ENCODE peak calls at places on chromosomes 2 and 18, in six cellular contexts. Z, R, A, J, X and O are unnamed samples.
A peak's percentile ranks its signal among the peaks of the same experiment; 100 is the strongest.

GRCh38 chr2:25980076-25980887 is 2.0 kb downstream of the KIF3C start:
- DNase-seq in Z (no peak), R (peak; percentile 69), A (no peak), J (no peak), X (no peak), O (no peak)

GRCh38 chr2:3986530-3987258 is 283.3 kb downstream of the DCDC2C start:
- DNase-seq in Z (no peak), R (no peak), A (no peak), J (no peak), X (no peak), O (no peak)

GRCh38 chr2:179884193-179884592 is 22.8 kb upstream of the ZNF385B start:
- DNase-seq in Z (no peak), R (peak; percentile 54), A (no peak), J (no peak), X (no peak), O (no peak)

GRCh38 chr2:199979841-199980628 is 24.7 kb downstream of the MAIP1 start:
- DNase-seq in Z (peak; percentile 91), R (peak; percentile 92), A (peak; percentile 76), J (peak; percentile 87), X (peak; percentile 89), O (peak; percentile 83)

GRCh38 chr2:208039661-208040060 is 14.3 kb upstream of the PLEKHM3 start:
- DNase-seq in Z (no peak), R (no peak), A (no peak), J (no peak), X (no peak), O (no peak)

GRCh38 chr2:70561893-70562292 is 8.3 kb upstream of the TGFA start:
- DNase-seq in Z (no peak), R (no peak), A (no peak), J (no peak), X (no peak), O (no peak)

GRCh38 chr2:25590921-25591505 is 82.4 kb downstream of the DTNB start:
- DNase-seq in Z (no peak), R (no peak), A (no peak), J (no peak), X (no peak), O (no peak)

GRCh38 chr2:71935291-71935848 is 212.3 kb downstream of the CYP26B1 start:
- DNase-seq in Z (no peak), R (peak; percentile 54), A (peak; percentile 6), J (no peak), X (no peak), O (peak; percentile 65)

GRCh38 chr2:202583709-202584219 is 51.0 kb upstream of the FAM117B start:
- DNase-seq in Z (no peak), R (no peak), A (no peak), J (no peak), X (no peak), O (no peak)

GRCh38 chr2:239396881-239397681 is 3.7 kb downstream of the HDAC4 start:
- DNase-seq in Z (no peak), R (no peak), A (no peak), J (peak; percentile 51), X (no peak), O (no peak)

GRCh38 chr18:34947711-34948125 is 93.5 kb upstream of the MAPRE2 start:
- DNase-seq in Z (peak; percentile 13), R (no peak), A (no peak), J (no peak), X (no peak), O (no peak)

GRCh38 chr2:192162392-192163042 is 32.2 kb downstream of the TMEFF2 start:
- DNase-seq in Z (peak; percentile 87), R (no peak), A (peak; percentile 63), J (peak; percentile 69), X (peak; percentile 79), O (peak; percentile 70)

GRCh38 chr2:28577796-28578680 is 82.2 kb downstream of the PLB1 start:
- DNase-seq in Z (no peak), R (no peak), A (no peak), J (no peak), X (no peak), O (no peak)

GRCh38 chr2:33123216-33123615 is 176.5 kb downstream of the LTBP1 start:
- DNase-seq in Z (no peak), R (no peak), A (no peak), J (no peak), X (no peak), O (no peak)

DNA sequence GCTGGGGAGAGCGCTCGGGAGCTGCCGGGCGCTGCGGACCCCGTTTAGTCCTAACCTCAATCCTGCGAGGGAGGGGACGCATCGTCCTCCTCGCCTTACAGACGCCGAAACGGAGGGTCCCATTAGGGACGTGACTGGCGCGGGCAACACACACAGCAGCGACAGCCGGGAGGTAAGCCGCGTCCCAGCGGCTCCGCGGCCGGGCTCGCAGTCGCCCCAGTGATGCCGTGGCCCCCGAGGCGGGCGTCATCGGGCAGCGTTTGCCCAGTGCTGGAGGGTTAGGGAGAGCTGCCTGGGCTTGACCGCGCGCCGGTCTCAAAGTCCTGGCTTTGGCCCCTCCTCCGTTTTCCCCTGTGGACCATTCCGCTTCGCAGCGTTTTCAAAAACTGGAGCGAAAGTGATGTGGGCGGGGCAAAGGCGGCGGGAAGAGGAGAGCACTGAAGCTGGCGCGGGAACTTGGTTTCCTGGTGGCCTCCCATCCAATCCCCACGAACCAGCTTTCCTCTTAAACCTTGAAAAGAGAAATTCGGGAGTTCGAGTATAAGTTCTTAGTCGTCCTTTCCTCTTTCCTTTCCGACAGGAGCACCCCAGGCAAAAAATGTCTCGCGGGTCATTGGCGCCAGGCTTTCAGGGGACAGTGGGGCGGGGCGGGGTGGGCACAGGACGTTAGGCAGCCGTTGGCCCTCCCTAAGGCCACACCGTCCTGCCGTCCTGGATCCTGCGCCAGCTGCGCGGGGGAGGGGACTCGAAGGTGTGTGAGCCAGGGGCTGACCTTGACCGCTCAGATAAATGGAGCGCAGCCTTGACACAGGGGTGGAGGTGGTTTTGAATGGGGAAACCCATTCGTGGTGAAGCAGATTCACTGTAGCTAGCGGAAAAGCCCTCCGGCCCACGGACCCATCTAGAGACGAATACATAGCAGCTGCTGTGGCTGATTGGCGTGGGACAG is 819 bp downstream of the TYMS start:
- DNase-seq in Z (peak; percentile 93), R (peak; percentile 86), A (peak; percentile 79), J (peak; percentile 83), X (peak; percentile 80), O (peak; percentile 78)
- TF ChIP-seq POLR2A in Z (peak; percentile 74), R (no peak), A (no peak), J (no peak), X (no peak), O (no peak)

DNA sequence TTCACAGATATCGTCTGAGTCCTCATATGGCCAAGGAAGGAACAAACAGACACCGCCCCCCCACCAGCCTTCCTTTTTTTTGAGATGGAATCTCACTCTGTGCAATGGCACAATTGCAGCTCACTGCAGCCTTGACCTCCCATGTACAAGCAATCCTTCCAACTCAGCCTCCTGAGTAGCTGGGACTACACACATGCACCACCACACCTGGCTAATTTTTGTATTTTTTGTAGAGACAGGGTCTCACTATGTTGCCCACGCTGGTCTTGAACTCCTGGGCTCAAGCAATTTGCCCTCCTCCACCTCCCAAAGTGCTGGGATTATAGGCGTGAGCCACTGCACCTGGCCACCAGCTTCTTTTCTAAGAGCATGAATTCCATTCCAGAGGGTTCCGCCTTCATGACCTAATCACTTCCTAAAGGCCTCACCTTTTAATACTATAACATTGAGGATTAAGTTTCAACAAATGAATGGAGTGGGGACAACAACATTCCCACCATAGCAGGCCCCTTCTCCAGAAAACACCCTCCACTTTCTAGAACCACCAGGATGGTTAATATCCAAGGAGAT is 2.2 kb upstream of the TMBIM1 start:
- DNase-seq in Z (no peak), R (no peak), A (no peak), J (peak; percentile 53), X (no peak), O (no peak)
- H3K4me1 ChIP-seq in Z (peaks cover 57% of the 10 kb centered on the region), R (peaks cover 31% of the 10 kb centered on the region), A (peaks cover 28% of the 10 kb centered on the region), J (peaks cover 82% of the 10 kb centered on the region), X (peaks cover 7% of the 10 kb centered on the region), O (peaks cover 5% of the 10 kb centered on the region)

GRCh38 chr2:136057023-136057801 is 60.7 kb downstream of the CXCR4 start:
- DNase-seq in Z (no peak), R (no peak), A (no peak), J (no peak), X (no peak), O (no peak)
- TF ChIP-seq POLR2A in Z (no peak), R (no peak), A (no peak), J (no peak), X (no peak), O (no peak)

GRCh38 chr18:2971741-2972552 is 41.0 kb downstream of the LPIN2 start:
- DNase-seq in Z (no peak), R (peak; percentile 93), A (no peak), J (peak; percentile 34), X (peak; percentile 49), O (peak; percentile 42)

GRCh38 chr18:2968559-2968958 is 44.4 kb downstream of the LPIN2 start:
- DNase-seq in Z (no peak), R (no peak), A (no peak), J (no peak), X (no peak), O (no peak)

GRCh38 chr18:2969695-2970094 is 43.2 kb downstream of the LPIN2 start:
- DNase-seq in Z (no peak), R (no peak), A (no peak), J (no peak), X (no peak), O (no peak)

GRCh38 chr18:2970344-2970743 is 42.6 kb downstream of the LPIN2 start:
- DNase-seq in Z (no peak), R (no peak), A (no peak), J (no peak), X (no peak), O (no peak)

DNA sequence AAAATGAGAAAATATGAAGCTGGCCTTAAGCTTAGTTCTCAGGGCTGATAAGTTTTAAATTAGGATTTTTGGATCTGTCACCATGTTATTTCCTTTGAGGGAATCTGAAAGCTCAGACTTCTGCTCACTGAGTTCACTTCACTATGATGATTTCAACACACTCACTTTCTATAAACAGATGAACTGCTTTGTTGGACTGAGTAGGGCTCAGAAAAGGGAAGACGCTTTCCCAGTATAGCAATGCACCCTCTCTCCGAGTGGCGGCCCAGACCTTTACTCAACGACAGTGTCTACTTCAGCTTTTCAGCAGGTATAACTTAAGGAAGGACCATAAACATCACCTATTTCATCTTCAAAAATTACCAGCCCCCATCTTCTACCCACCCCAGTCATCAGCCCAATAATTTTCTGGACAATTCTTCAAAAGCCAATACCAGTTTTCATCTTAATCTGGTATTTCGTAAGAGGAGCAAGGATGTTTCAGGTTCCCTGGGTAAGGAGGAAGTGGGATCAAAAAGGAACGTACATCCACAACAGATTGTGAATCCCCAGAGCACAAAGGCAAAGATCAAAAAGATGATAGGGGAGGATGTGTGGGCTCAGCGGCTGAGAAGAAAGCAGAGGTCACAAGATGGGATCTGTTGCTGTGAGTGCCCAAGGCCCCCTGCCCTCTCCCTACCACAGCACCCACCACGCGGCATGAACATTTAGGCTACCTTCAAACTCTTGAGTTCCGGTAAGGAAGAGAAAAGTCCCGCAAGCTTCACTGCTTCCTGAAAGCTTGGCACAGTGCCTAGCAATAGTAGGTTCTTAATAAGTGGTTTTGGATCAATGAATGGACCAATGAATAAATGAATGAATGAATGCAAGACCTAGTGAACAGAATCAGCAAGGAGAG is 41.9 kb downstream of the LPIN2 start:
- DNase-seq in Z (no peak), R (peak; percentile 88), A (no peak), J (no peak), X (no peak), O (no peak)
- H3K4me1 ChIP-seq in Z (peaks cover 6% of the 10 kb centered on the region), R (peaks cover 67% of the 10 kb centered on the region), A (peaks cover 24% of the 10 kb centered on the region), J (peaks cover 66% of the 10 kb centered on the region), X (peaks cover 11% of the 10 kb centered on the region), O (no peaks in the 10 kb centered on the region)

GRCh38 chr2:234770715-234771141 is 181.1 kb upstream of the SH3BP4 start:
- DNase-seq in Z (no peak), R (no peak), A (no peak), J (no peak), X (no peak), O (no peak)
- TF ChIP-seq POLR2A in Z (no peak), R (no peak), A (no peak), J (no peak), X (no peak), O (no peak)